ENCODE peak calls at places on chromosomes 4 and X, in nine cellular contexts. E, X, O, Y, N, G, P, D and I are unnamed samples.

GRCh38 chr4:77385124-77385969 is 220.3 kb upstream of the CXCL13 start:
- DNase-seq in E (peak; percentile 52), X (peak; percentile 87), O (peak; percentile 34), Y (peak; percentile 54), N (peak; percentile 55), G (peak; percentile 30), P (peak; percentile 17), D (peak; percentile 49), I (peak; percentile 14)

GRCh38 chr4:88378691-88379559 is at the start of gene HERC6:
- DNase-seq in E (peak; percentile 80), X (peak; percentile 93), O (peak; percentile 52), Y (peak; percentile 86), N (peak; percentile 68), G (peak; percentile 41), P (peak; percentile 63), D (peak; percentile 90), I (peak; percentile 33)

GRCh38 chrX:133587818-133588217 is 172.5 kb upstream of the GPC4 start:
- DNase-seq in E (no peak), X (no peak), O (no peak), Y (no peak), N (no peak), G (no peak), P (no peak), D (no peak), I (no peak)

GRCh38 chr4:54414545-54414944 is 185.5 kb downstream of the PDGFRA start:
- DNase-seq in E (no peak), X (no peak), O (no peak), Y (no peak), N (no peak), G (no peak), P (no peak), D (no peak), I (no peak)

GRCh38 chr4:81562093-81562492 is 90.4 kb upstream of the RASGEF1B start:
- DNase-seq in E (no peak), X (no peak), O (no peak), Y (peak; percentile 32), N (peak; percentile 29), G (no peak), P (no peak), D (no peak), I (no peak)

GRCh38 chrX:13398073-13398823 is 78.4 kb upstream of the ATXN3L start:
- DNase-seq in E (peak; percentile 57), X (peak; percentile 38), O (peak; percentile 97), Y (no peak), N (no peak), G (peak; percentile 97), P (no peak), D (peak; percentile 94), I (peak; percentile 78)

GRCh38 chr4:37631551-37631950 is 54.6 kb downstream of the RELL1 start:
- DNase-seq in E (peak; percentile 42), X (no peak), O (peak; percentile 18), Y (no peak), N (no peak), G (no peak), P (no peak), D (no peak), I (no peak)

GRCh38 chr4:161815841-161816240 is 348.0 kb downstream of the FSTL5 start:
- DNase-seq in E (no peak), X (no peak), O (no peak), Y (no peak), N (no peak), G (no peak), P (no peak), D (no peak), I (no peak)

GRCh38 chr4:171846232-171846631 is 33.0 kb downstream of the GALNTL6 start:
- DNase-seq in E (peak; percentile 19), X (peak; percentile 57), O (no peak), Y (peak; percentile 34), N (peak; percentile 4), G (no peak), P (no peak), D (peak; percentile 65), I (peak; percentile 20)

GRCh38 chr4:110605077-110605476 is 17.8 kb downstream of the PITX2 start:
- DNase-seq in E (no peak), X (no peak), O (no peak), Y (no peak), N (no peak), G (no peak), P (no peak), D (no peak), I (no peak)

GRCh38 chrX:45472968-45473367 is 272.3 kb upstream of the DIPK2B start:
- DNase-seq in E (no peak), X (no peak), O (peak; percentile 8), Y (no peak), N (no peak), G (peak; percentile 36), P (no peak), D (no peak), I (no peak)

GRCh38 chrX:39367429-39367828 is 566.2 kb downstream of the MID1IP1 start:
- DNase-seq in E (no peak), X (peak; percentile 12), O (no peak), Y (no peak), N (no peak), G (no peak), P (no peak), D (no peak), I (no peak)

GRCh38 chrX:120305531-120306145 is 5.6 kb downstream of the TMEM255A start:
- DNase-seq in E (no peak), X (peak; percentile 5), O (no peak), Y (no peak), N (no peak), G (no peak), P (no peak), D (no peak), I (no peak)

GRCh38 chr4:27066591-27066990 is 205.9 kb downstream of the STIM2 start:
- DNase-seq in E (no peak), X (no peak), O (no peak), Y (no peak), N (peak; percentile 11), G (no peak), P (no peak), D (no peak), I (no peak)

GRCh38 chrX:152632445-152633097 is 5.1 kb upstream of the GABRQ start:
- DNase-seq in E (peak; percentile 33), X (peak; percentile 64), O (peak; percentile 6), Y (no peak), N (peak; percentile 10), G (no peak), P (no peak), D (peak; percentile 24), I (peak; percentile 11)

GRCh38 chrX:9033179-9033578 is 748 bp downstream of the FAM9B start:
- DNase-seq in E (no peak), X (no peak), O (no peak), Y (no peak), N (no peak), G (no peak), P (no peak), D (no peak), I (no peak)

GRCh38 chr4:6116696-6117285 is 83.6 kb downstream of the JAKMIP1 start:
- DNase-seq in E (no peak), X (peak; percentile 70), O (no peak), Y (no peak), N (no peak), G (no peak), P (no peak), D (no peak), I (no peak)

GRCh38 chr4:25857403-25857802 is 5.4 kb downstream of the SEL1L3 start:
- DNase-seq in E (no peak), X (no peak), O (no peak), Y (no peak), N (no peak), G (no peak), P (no peak), D (peak; percentile 27), I (no peak)

GRCh38 chrX:13937370-13938052 is 92.2 kb downstream of the GEMIN8 start:
- DNase-seq in E (no peak), X (peak; percentile 49), O (no peak), Y (peak; percentile 7), N (peak; percentile 54), G (peak; percentile 25), P (no peak), D (no peak), I (no peak)

GRCh38 chr4:77047037-77047436 is 28.8 kb downstream of the CCNI start:
- DNase-seq in E (no peak), X (peak; percentile 46), O (no peak), Y (no peak), N (no peak), G (no peak), P (no peak), D (peak; percentile 33), I (no peak)

GRCh38 chrX:154352466-154352865 is 22.0 kb downstream of the FLNA start:
- DNase-seq in E (no peak), X (no peak), O (no peak), Y (no peak), N (no peak), G (no peak), P (no peak), D (no peak), I (no peak)

GRCh38 chrX:38249965-38250364 is 29.3 kb upstream of the SRPX start:
- DNase-seq in E (no peak), X (peak; percentile 3), O (no peak), Y (no peak), N (no peak), G (peak; percentile 45), P (no peak), D (no peak), I (no peak)

GRCh38 chrX:109475174-109475891 is 6.6 kb downstream of the GUCY2F start:
- DNase-seq in E (peak; percentile 26), X (peak; percentile 87), O (peak; percentile 2), Y (peak; percentile 2), N (peak; percentile 48), G (no peak), P (no peak), D (peak; percentile 29), I (no peak)

GRCh38 chr4:37827030-37827705 is 682 bp downstream of the PGM2 start:
- DNase-seq in E (no peak), X (peak; percentile 41), O (no peak), Y (peak; percentile 45), N (no peak), G (no peak), P (no peak), D (peak; percentile 32), I (no peak)

GRCh38 chr4:155545456-155545855 is 121.2 kb upstream of the GUCY1A1 start:
- DNase-seq in E (no peak), X (peak; percentile 20), O (no peak), Y (no peak), N (no peak), G (no peak), P (no peak), D (no peak), I (no peak)

GRCh38 chr4:86380176-86380724 is 20.4 kb upstream of the MAPK10 start:
- DNase-seq in E (no peak), X (no peak), O (no peak), Y (no peak), N (no peak), G (no peak), P (no peak), D (no peak), I (no peak)

GRCh38 chr4:99144070-99144469 is at the start of gene ADH4:
- DNase-seq in E (no peak), X (no peak), O (no peak), Y (no peak), N (no peak), G (no peak), P (no peak), D (no peak), I (no peak)

GRCh38 chrX:114134465-114134864 is 449.4 kb upstream of the HTR2C start:
- DNase-seq in E (no peak), X (no peak), O (no peak), Y (no peak), N (no peak), G (no peak), P (no peak), D (no peak), I (no peak)

GRCh38 chrX:95063554-95063953 is 1389.5 kb downstream of the FAM133A start:
- DNase-seq in E (no peak), X (no peak), O (no peak), Y (no peak), N (no peak), G (no peak), P (no peak), D (peak; percentile 32), I (no peak)

GRCh38 chr4:7160951-7161440 is 31.3 kb upstream of the SORCS2 start:
- DNase-seq in E (no peak), X (peak; percentile 50), O (no peak), Y (no peak), N (no peak), G (no peak), P (no peak), D (no peak), I (no peak)